ENCODE peak calls at places on chromosomes 7 and 10, in six cellular contexts. N is T-helper 17 cell; X is stimulated activated CD8-positive, alpha-beta memory T cell treated with anti-CD3 and anti-CD28 coated beads, Interleukin-12 subunit alpha, Interleukin-12 subunit beta, amount 100 ng/mL, for 4 hours; U is activated T-helper 9 cell treated with anti-CD3 and anti-CD28 coated beads, Interleukin-2, amount 50 U/mL, for 16 hours; G is cardiac muscle cell; H is LHCN-M2. B is an unnamed sample.

GRCh38 chr7:110612680-110613079 is 478.2 kb upstream of the LRRN3 start:
- DNase-seq in H (no peak), X (no peak), N (no peak), G (no peak), U (no peak), B (no peak)

GRCh38 chr10:5476918-5477525 is 22.3 kb downstream of the CALML5 start:
- DNase-seq in N (no peak), U (no peak), H (peak), X (no peak), G (no peak), B (no peak)

GRCh38 chr7:55494951-55495350 is 77.4 kb downstream of the VOPP1 start:
- DNase-seq in N (no peak), H (no peak), U (no peak), G (no peak), X (no peak), B (no peak)

GRCh38 chr7:34091330-34091917 is 186.1 kb downstream of the BMPER start:
- DNase-seq in N (no peak), H (peak), G (peak), U (no peak), X (no peak), B (no peak)

GRCh38 chr7:110186334-110186733 is 904.6 kb upstream of the LRRN3 start:
- DNase-seq in U (no peak), N (no peak), G (no peak), H (no peak), X (no peak), B (no peak)

GRCh38 chr7:67854784-67855183 is 858.2 kb downstream of the TYW1 start:
- DNase-seq in U (no peak), N (no peak), X (no peak), H (no peak), G (no peak), B (no peak)

GRCh38 chr7:133703547-133703946 is 423.6 kb upstream of the LRGUK start:
- DNase-seq in H (peak), N (no peak), X (no peak), G (no peak), U (no peak), B (no peak)

GRCh38 chr7:113636727-113637421 is 281.9 kb downstream of the PPP1R3A start:
- DNase-seq in X (no peak), U (no peak), H (peak), N (no peak), G (no peak), B (no peak)

GRCh38 chr10:12822374-12823170 is 178.9 kb downstream of the CCDC3 start:
- DNase-seq in G (no peak), H (no peak), U (no peak), X (no peak), N (no peak), B (no peak)

GRCh38 chr10:62618576-62619408 is 185.7 kb upstream of the ADO start:
- DNase-seq in H (peak), G (no peak), U (no peak), X (no peak), N (no peak), B (no peak)

GRCh38 chr10:111078505-111079185 is 1.8 kb downstream of the ADRA2A start:
- DNase-seq in G (no peak), H (no peak), N (no peak), X (no peak), U (no peak), B (no peak)

GRCh38 chr7:31126976-31127375 is 74.9 kb downstream of the ADCYAP1R1 start:
- DNase-seq in H (peak), G (no peak), U (no peak), X (no peak), N (no peak), B (no peak)

GRCh38 chr10:114413398-114413797 is 9.1 kb upstream of the AFAP1L2 start:
- DNase-seq in N (no peak), H (peak), G (no peak), X (no peak), U (no peak), B (no peak)

GRCh38 chr10:17616403-17617030 is 657 bp downstream of the HACD1 start:
- DNase-seq in N (no peak), H (peak), X (peak), U (peak), G (peak), B (no peak)

GRCh38 chr7:127675716-127676115 is 23.7 kb downstream of the SND1 start:
- DNase-seq in U (no peak), G (no peak), N (no peak), H (no peak), X (no peak), B (no peak)

GRCh38 chr7:3020416-3020815 is 23.3 kb downstream of the CARD11 start:
- DNase-seq in G (no peak), H (no peak), X (no peak), N (no peak), U (no peak), B (no peak)

GRCh38 chr10:54613162-54613561 is 187.9 kb downstream of the PCDH15 start:
- DNase-seq in H (peak), U (no peak), N (no peak), G (no peak), X (no peak), B (no peak)

GRCh38 chr10:127441350-127442219 is 107.5 kb upstream of the NPS start:
- DNase-seq in N (no peak), G (no peak), H (no peak), U (no peak), X (no peak), B (no peak)

GRCh38 chr7:92698237-92698841 is 108.1 kb upstream of the FAM133B start:
- DNase-seq in X (no peak), N (no peak), G (no peak), H (peak), U (no peak), B (no peak)

GRCh38 chr10:85612378-85612775 is 754.2 kb downstream of the GRID1 start:
- DNase-seq in G (no peak), U (peak), X (no peak), H (no peak), N (peak), B (no peak)

GRCh38 chr10:125054216-125054615 is 106.1 kb downstream of the CTBP2 start:
- DNase-seq in G (no peak), U (no peak), X (no peak), N (no peak), H (no peak), B (no peak)

GRCh38 chr7:41915861-41916260 is 213.0 kb upstream of the INHBA start:
- DNase-seq in H (peak), U (no peak), N (no peak), X (no peak), G (no peak), B (no peak)

GRCh38 chr10:25689346-25690095 is 244.5 kb upstream of the MYO3A start:
- DNase-seq in X (no peak), G (no peak), N (no peak), H (no peak), U (no peak), B (no peak)

GRCh38 chr7:104552102-104552501 is 223.7 kb downstream of the LHFPL3 start:
- DNase-seq in H (peak), G (peak), U (no peak), N (no peak), X (no peak), B (no peak)

GRCh38 chr10:11861341-11861740 is 38.2 kb downstream of the PROSER2 start:
- DNase-seq in N (no peak), U (no peak), X (no peak), H (no peak), G (no peak), B (no peak)

GRCh38 chr10:32197423-32197822 is 141.2 kb upstream of the KIF5B start:
- DNase-seq in H (no peak), G (no peak), N (no peak), U (no peak), X (no peak), B (no peak)

GRCh38 chr7:601573-602340 is 82.1 kb upstream of the PDGFA start:
- DNase-seq in G (no peak), H (no peak), U (peak), N (peak), X (peak), B (peak)

GRCh38 chr10:70232155-70232858 is 922 bp downstream of the PPA1 start:
- DNase-seq in U (peak), G (peak), X (peak), N (no peak), H (peak), B (no peak)

GRCh38 chr7:132755538-132756481 is 179.5 kb upstream of the PLXNA4 start:
- DNase-seq in U (no peak), G (no peak), X (no peak), H (peak), N (no peak), B (no peak)

GRCh38 chr10:97081621-97082235 is 104.0 kb downstream of the SLIT1 start:
- DNase-seq in G (peak), U (peak), N (peak), H (peak), X (no peak), B (no peak)

GRCh38 chr7:12839508-12840153 is 152.2 kb downstream of the ARL4A start:
- DNase-seq in U (no peak), X (no peak), N (no peak), G (peak), H (no peak), B (no peak)

B was measured in activated naive CD8-positive, alpha-beta T cell treated with anti-CD3 and anti-CD28 coated beads, Interleukin-2, amount 50 U/mL, for 16 hours.